ENCODE peak calls at places on chromosome 9, in four cellular contexts. One of them, this sample, is unnamed.

GRCh38 chr9:108684288-108685025 is 171.3 kb downstream of the ACTL7B start:
- DNase-seq in endothelial cell: no peak
- DNase-seq in T-helper 2 cell: no peak
- DNase-seq in choroid plexus epithelial cell: no peak
- DNase-seq in this sample: no peak

GRCh38 chr9:137253717-137254623 is 1.2 kb upstream of the NELFB start:
- DNase-seq in endothelial cell: no peak
- DNase-seq in T-helper 2 cell: no peak
- DNase-seq in choroid plexus epithelial cell: no peak
- DNase-seq in this sample: peak; percentile 45

GRCh38 chr9:116905131-116905724 is 218.1 kb downstream of the TRIM32 start:
- DNase-seq in endothelial cell: no peak
- DNase-seq in T-helper 2 cell: no peak
- DNase-seq in choroid plexus epithelial cell: no peak
- DNase-seq in this sample: no peak

GRCh38 chr9:87428659-87429058 is 69.0 kb upstream of the DAPK1 start:
- DNase-seq in endothelial cell: no peak
- DNase-seq in T-helper 2 cell: no peak
- DNase-seq in choroid plexus epithelial cell: no peak
- DNase-seq in this sample: no peak

GRCh38 chr9:113990975-113991471 is 87.1 kb downstream of the AMBP start:
- DNase-seq in endothelial cell: no peak
- DNase-seq in T-helper 2 cell: no peak
- DNase-seq in choroid plexus epithelial cell: no peak
- DNase-seq in this sample: no peak

GRCh38 chr9:111959468-111959941 is 62.9 kb downstream of the UGCG start:
- DNase-seq in endothelial cell: no peak
- DNase-seq in T-helper 2 cell: no peak
- DNase-seq in choroid plexus epithelial cell: peak; percentile 84
- DNase-seq in this sample: no peak

GRCh38 chr9:133121200-133122166 is at the start of gene RALGDS:
- DNase-seq in endothelial cell: peak; percentile 90
- DNase-seq in T-helper 2 cell: peak; percentile 90
- DNase-seq in choroid plexus epithelial cell: peak; percentile 83
- DNase-seq in this sample: peak; percentile 77

GRCh38 chr9:116149844-116150243 is 3.7 kb upstream of the PAPPA start:
- DNase-seq in endothelial cell: peak; percentile 60
- DNase-seq in T-helper 2 cell: peak; percentile 9
- DNase-seq in choroid plexus epithelial cell: peak; percentile 70
- DNase-seq in this sample: peak; percentile 12

GRCh38 chr9:38334234-38334633 is 58.3 kb upstream of the ALDH1B1 start:
- DNase-seq in endothelial cell: no peak
- DNase-seq in T-helper 2 cell: no peak
- DNase-seq in choroid plexus epithelial cell: no peak
- DNase-seq in this sample: no peak

GRCh38 chr9:110111868-110112267 is 96.1 kb downstream of the C9orf152 start:
- DNase-seq in endothelial cell: no peak
- DNase-seq in T-helper 2 cell: no peak
- DNase-seq in choroid plexus epithelial cell: no peak
- DNase-seq in this sample: no peak

GRCh38 chr9:129604766-129605163 is 16.1 kb downstream of the C9orf50 start:
- DNase-seq in endothelial cell: no peak
- DNase-seq in T-helper 2 cell: no peak
- DNase-seq in choroid plexus epithelial cell: no peak
- DNase-seq in this sample: no peak

GRCh38 chr9:72315089-72315509 is 49.9 kb downstream of the ZFAND5 start:
- DNase-seq in endothelial cell: no peak
- DNase-seq in T-helper 2 cell: no peak
- DNase-seq in choroid plexus epithelial cell: peak; percentile 90
- DNase-seq in this sample: no peak

GRCh38 chr9:86046930-86047341 is 52.4 kb downstream of the GOLM1 start:
- DNase-seq in endothelial cell: no peak
- DNase-seq in T-helper 2 cell: no peak
- DNase-seq in choroid plexus epithelial cell: no peak
- DNase-seq in this sample: no peak

GRCh38 chr9:120490888-120491595 is 88.9 kb downstream of the CDK5RAP2 start:
- DNase-seq in endothelial cell: no peak
- DNase-seq in T-helper 2 cell: peak; percentile 21
- DNase-seq in choroid plexus epithelial cell: peak; percentile 74
- DNase-seq in this sample: no peak

GRCh38 chr9:107155244-107155817 is 127.7 kb upstream of the RAD23B start:
- DNase-seq in endothelial cell: no peak
- DNase-seq in T-helper 2 cell: no peak
- DNase-seq in choroid plexus epithelial cell: no peak
- DNase-seq in this sample: no peak

GRCh38 chr9:35658894-35659220 is 765 bp downstream of the CCDC107 start:
- DNase-seq in endothelial cell: no peak
- DNase-seq in T-helper 2 cell: no peak
- DNase-seq in choroid plexus epithelial cell: peak; percentile 57
- DNase-seq in this sample: peak; percentile 40

GRCh38 chr9:127720031-127720864 is 4.4 kb downstream of the TTC16 start:
- DNase-seq in endothelial cell: no peak
- DNase-seq in T-helper 2 cell: peak; percentile 62
- DNase-seq in choroid plexus epithelial cell: no peak
- DNase-seq in this sample: no peak

GRCh38 chr9:82168585-82168984 is 180.0 kb downstream of the SPATA31D1 start:
- DNase-seq in endothelial cell: no peak
- DNase-seq in T-helper 2 cell: no peak
- DNase-seq in choroid plexus epithelial cell: peak; percentile 35
- DNase-seq in this sample: no peak

GRCh38 chr9:133599470-133600173 is 9.6 kb downstream of the FAM163B start:
- DNase-seq in endothelial cell: no peak
- DNase-seq in T-helper 2 cell: no peak
- DNase-seq in choroid plexus epithelial cell: no peak
- DNase-seq in this sample: no peak

GRCh38 chr9:76987594-76988200 is 31.8 kb upstream of the FOXB2 start:
- DNase-seq in endothelial cell: peak; percentile 49
- DNase-seq in T-helper 2 cell: peak; percentile 10
- DNase-seq in choroid plexus epithelial cell: peak; percentile 61
- DNase-seq in this sample: peak; percentile 81

GRCh38 chr9:36903541-36904435 is 130.3 kb downstream of the PAX5 start:
- DNase-seq in endothelial cell: no peak
- DNase-seq in T-helper 2 cell: peak; percentile 16
- DNase-seq in choroid plexus epithelial cell: peak; percentile 88
- DNase-seq in this sample: no peak

GRCh38 chr9:25742241-25742640 is 64.0 kb upstream of the TUSC1 start:
- DNase-seq in endothelial cell: no peak
- DNase-seq in T-helper 2 cell: no peak
- DNase-seq in choroid plexus epithelial cell: no peak
- DNase-seq in this sample: no peak

GRCh38 chr9:109409998-109410397 is 88.1 kb downstream of the PTPN3 start:
- DNase-seq in endothelial cell: peak; percentile 62
- DNase-seq in T-helper 2 cell: peak; percentile 77
- DNase-seq in choroid plexus epithelial cell: no peak
- DNase-seq in this sample: peak; percentile 11

This sample was measured in SK-N-DZ.